ENCODE peak calls at places on chromosomes 7 and 10, in six cellular contexts. One of them, this sample, is unnamed.

GRCh38 chr7:147584771-147585193 is 1005.8 kb upstream of the C7orf33 start:
- DNase-seq in HepG2: no peak
- DNase-seq in K562: no peak
- DNase-seq in H1: peak; percentile 52
- DNase-seq in WTC11: no peak
- DNase-seq in GM12878: no peak
- DNase-seq in this sample: no peak

GRCh38 chr10:113916053-113916452 is 61.6 kb downstream of the NHLRC2 start:
- DNase-seq in K562: no peak
- DNase-seq in HepG2: no peak
- DNase-seq in H1: no peak
- DNase-seq in WTC11: no peak
- DNase-seq in GM12878: no peak
- DNase-seq in this sample: no peak

GRCh38 chr7:150340024-150340749 is 1.2 kb downstream of the RARRES2 start:
- DNase-seq in GM12878: no peak
- DNase-seq in H1: no peak
- DNase-seq in HepG2: peak; percentile 56
- DNase-seq in WTC11: peak; percentile 48
- DNase-seq in K562: peak; percentile 59
- DNase-seq in this sample: peak; percentile 71

GRCh38 chr10:11165591-11166543 is 148.2 kb downstream of the CELF2 start:
- DNase-seq in GM12878: no peak
- DNase-seq in HepG2: no peak
- DNase-seq in WTC11: peak; percentile 66
- DNase-seq in K562: peak; percentile 78
- DNase-seq in H1: no peak
- DNase-seq in this sample: peak; percentile 85

GRCh38 chr7:26857534-26858228 is 6.7 kb downstream of the SKAP2 start:
- DNase-seq in GM12878: no peak
- DNase-seq in WTC11: peak; percentile 61
- DNase-seq in HepG2: no peak
- DNase-seq in K562: peak; percentile 12
- DNase-seq in H1: peak; percentile 61
- DNase-seq in this sample: peak; percentile 72

GRCh38 chr10:21159669-21160068 is 262.6 kb upstream of the NEBL start:
- DNase-seq in GM12878: no peak
- DNase-seq in WTC11: no peak
- DNase-seq in HepG2: no peak
- DNase-seq in K562: no peak
- DNase-seq in H1: no peak
- DNase-seq in this sample: no peak

GRCh38 chr10:99433378-99434020 is 3.1 kb upstream of the GOT1 start:
- DNase-seq in WTC11: no peak
- DNase-seq in HepG2: no peak
- DNase-seq in H1: no peak
- DNase-seq in K562: no peak
- DNase-seq in GM12878: no peak
- DNase-seq in this sample: peak; percentile 38

GRCh38 chr7:19107392-19108147 is 9.9 kb downstream of the TWIST1 start:
- DNase-seq in H1: peak; percentile 69
- DNase-seq in WTC11: peak; percentile 50
- DNase-seq in K562: no peak
- DNase-seq in GM12878: no peak
- DNase-seq in HepG2: no peak
- DNase-seq in this sample: peak; percentile 73

GRCh38 chr7:122528879-122529481 is 169.9 kb downstream of the RNF133 start:
- DNase-seq in WTC11: no peak
- DNase-seq in K562: peak; percentile 36
- DNase-seq in HepG2: peak; percentile 21
- DNase-seq in GM12878: no peak
- DNase-seq in H1: no peak
- DNase-seq in this sample: peak; percentile 66

GRCh38 chr7:152867482-152867833 is 107.9 kb downstream of the ACTR3B start:
- DNase-seq in GM12878: no peak
- DNase-seq in WTC11: no peak
- DNase-seq in HepG2: no peak
- DNase-seq in K562: no peak
- DNase-seq in H1: no peak
- DNase-seq in this sample: no peak

GRCh38 chr7:46191776-46192175 is 270.7 kb upstream of the IGFBP3 start:
- DNase-seq in H1: no peak
- DNase-seq in K562: no peak
- DNase-seq in HepG2: no peak
- DNase-seq in WTC11: no peak
- DNase-seq in GM12878: no peak
- DNase-seq in this sample: no peak

GRCh38 chr7:122864016-122864415 is 22.2 kb downstream of the CADPS2 start:
- DNase-seq in K562: no peak
- DNase-seq in H1: no peak
- DNase-seq in WTC11: no peak
- DNase-seq in HepG2: no peak
- DNase-seq in GM12878: no peak
- DNase-seq in this sample: no peak

GRCh38 chr10:123367181-123367580 is 213.0 kb downstream of the BUB3 start:
- DNase-seq in WTC11: no peak
- DNase-seq in H1: no peak
- DNase-seq in GM12878: no peak
- DNase-seq in HepG2: no peak
- DNase-seq in K562: no peak
- DNase-seq in this sample: no peak

GRCh38 chr10:80473692-80474596 is 19.8 kb downstream of the TSPAN14 start:
- DNase-seq in WTC11: no peak
- DNase-seq in H1: no peak
- DNase-seq in HepG2: no peak
- DNase-seq in K562: no peak
- DNase-seq in GM12878: no peak
- DNase-seq in this sample: no peak

GRCh38 chr7:140681766-140682165 is 9.0 kb downstream of the ADCK2 start:
- DNase-seq in H1: no peak
- DNase-seq in HepG2: no peak
- DNase-seq in GM12878: no peak
- DNase-seq in K562: no peak
- DNase-seq in WTC11: no peak
- DNase-seq in this sample: no peak

GRCh38 chr10:69180525-69181204 is 631 bp downstream of the SUPV3L1 start:
- DNase-seq in GM12878: no peak
- DNase-seq in WTC11: no peak
- DNase-seq in H1: no peak
- DNase-seq in HepG2: no peak
- DNase-seq in K562: peak; percentile 71
- DNase-seq in this sample: peak; percentile 55

GRCh38 chr10:105023706-105024105 is 382.6 kb downstream of the SORCS3 start:
- DNase-seq in HepG2: no peak
- DNase-seq in GM12878: no peak
- DNase-seq in H1: no peak
- DNase-seq in K562: no peak
- DNase-seq in WTC11: no peak
- DNase-seq in this sample: no peak

GRCh38 chr7:18475488-18475887 is 20.1 kb upstream of the HDAC9 start:
- DNase-seq in H1: no peak
- DNase-seq in HepG2: no peak
- DNase-seq in GM12878: no peak
- DNase-seq in K562: no peak
- DNase-seq in WTC11: no peak
- DNase-seq in this sample: no peak

GRCh38 chr10:52383088-52383487 is 69.0 kb downstream of the DKK1 start:
- DNase-seq in H1: no peak
- DNase-seq in K562: no peak
- DNase-seq in HepG2: no peak
- DNase-seq in GM12878: no peak
- DNase-seq in WTC11: no peak
- DNase-seq in this sample: no peak

GRCh38 chr7:34756025-34756437 is 98.0 kb downstream of the NPSR1 start:
- DNase-seq in HepG2: peak; percentile 69
- DNase-seq in H1: no peak
- DNase-seq in K562: no peak
- DNase-seq in GM12878: no peak
- DNase-seq in WTC11: no peak
- DNase-seq in this sample: peak; percentile 7

GRCh38 chr10:93294004-93294403 is 188.1 kb downstream of the MYOF start:
- DNase-seq in WTC11: no peak
- DNase-seq in HepG2: no peak
- DNase-seq in H1: no peak
- DNase-seq in K562: no peak
- DNase-seq in GM12878: no peak
- DNase-seq in this sample: no peak

GRCh38 chr7:44158060-44158872 is 17.1 kb upstream of the MYL7 start:
- DNase-seq in GM12878: no peak
- DNase-seq in WTC11: no peak
- DNase-seq in HepG2: no peak
- DNase-seq in K562: no peak
- DNase-seq in H1: no peak
- DNase-seq in this sample: no peak

GRCh38 chr7:127650842-127651555 is 995 bp upstream of the SND1 start:
- DNase-seq in GM12878: no peak
- DNase-seq in K562: no peak
- DNase-seq in WTC11: peak; percentile 39
- DNase-seq in H1: no peak
- DNase-seq in HepG2: no peak
- DNase-seq in this sample: peak; percentile 77

GRCh38 chr10:104577861-104578480 is 63.1 kb upstream of the SORCS3 start:
- DNase-seq in WTC11: peak; percentile 41
- DNase-seq in GM12878: no peak
- DNase-seq in K562: no peak
- DNase-seq in HepG2: no peak
- DNase-seq in H1: peak; percentile 50
- DNase-seq in this sample: peak; percentile 71

GRCh38 chr7:86339051-86339450 is 304.7 kb upstream of the GRM3 start:
- DNase-seq in WTC11: no peak
- DNase-seq in HepG2: no peak
- DNase-seq in GM12878: no peak
- DNase-seq in K562: no peak
- DNase-seq in H1: no peak
- DNase-seq in this sample: peak; percentile 63

GRCh38 chr7:151010307-151011096 is 13.8 kb downstream of the ATG9B start:
- DNase-seq in HepG2: no peak
- DNase-seq in H1: no peak
- DNase-seq in WTC11: no peak
- DNase-seq in K562: peak; percentile 69
- DNase-seq in GM12878: no peak
- DNase-seq in this sample: peak; percentile 85

GRCh38 chr7:11082552-11083213 is 109.0 kb downstream of the PHF14 start:
- DNase-seq in WTC11: no peak
- DNase-seq in GM12878: no peak
- DNase-seq in K562: no peak
- DNase-seq in HepG2: peak; percentile 75
- DNase-seq in H1: no peak
- DNase-seq in this sample: no peak

GRCh38 chr7:12157517-12157916 is 53.6 kb upstream of the TMEM106B start:
- DNase-seq in HepG2: no peak
- DNase-seq in WTC11: no peak
- DNase-seq in H1: no peak
- DNase-seq in GM12878: no peak
- DNase-seq in K562: no peak
- DNase-seq in this sample: no peak

GRCh38 chr10:6321880-6322279 is 119.1 kb downstream of the PFKFB3 start:
- DNase-seq in H1: no peak
- DNase-seq in WTC11: no peak
- DNase-seq in HepG2: no peak
- DNase-seq in GM12878: no peak
- DNase-seq in K562: no peak
- DNase-seq in this sample: no peak

GRCh38 chr7:144738708-144739314 is 97.0 kb downstream of the TPK1 start:
- DNase-seq in K562: peak; percentile 17
- DNase-seq in HepG2: peak; percentile 12
- DNase-seq in GM12878: no peak
- DNase-seq in H1: no peak
- DNase-seq in WTC11: no peak
- DNase-seq in this sample: peak; percentile 45

GRCh38 chr7:24349339-24349738 is 65.3 kb downstream of the NPY start:
- DNase-seq in K562: no peak
- DNase-seq in GM12878: no peak
- DNase-seq in H1: no peak
- DNase-seq in HepG2: no peak
- DNase-seq in WTC11: no peak
- DNase-seq in this sample: no peak

DNA sequence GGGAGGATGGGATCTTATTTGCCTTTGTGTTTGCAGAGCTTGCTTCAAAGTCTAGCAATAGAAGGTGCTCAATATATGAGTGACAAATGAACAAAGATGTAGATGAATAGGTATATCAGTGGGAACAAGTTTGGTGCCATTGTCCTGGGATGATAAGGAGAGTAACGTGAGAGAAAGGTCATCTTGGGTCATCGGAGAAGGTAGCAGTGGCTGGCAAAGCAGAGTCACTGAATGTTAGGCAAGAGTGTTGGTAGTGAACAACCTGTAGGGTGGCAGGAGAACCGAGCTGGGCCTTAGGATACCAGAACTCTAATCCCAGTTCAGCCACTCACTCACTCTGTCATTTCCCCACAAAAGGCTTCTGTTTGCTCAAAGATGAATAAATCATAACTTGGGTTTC is 87.2 kb downstream of the CCDC71L start:
- DNase-seq in GM12878: no peak
- DNase-seq in HepG2: no peak
- DNase-seq in WTC11: no peak
- DNase-seq in K562: no peak
- DNase-seq in H1: no peak
- DNase-seq in this sample: no peak
- TF ChIP-seq CREB1 in GM12878: no peak
- TF ChIP-seq CREB1 in HepG2: no peak
- TF ChIP-seq CREB1 in WTC11: no peak
- TF ChIP-seq CREB1 in K562: no peak
- TF ChIP-seq CREB1 in H1: no peak
- TF ChIP-seq CREB1 in this sample: no peak

GRCh38 chr10:35027567-35027966 is 62.6 kb downstream of the CUL2 start:
- DNase-seq in K562: no peak
- DNase-seq in H1: no peak
- DNase-seq in GM12878: no peak
- DNase-seq in HepG2: peak; percentile 12
- DNase-seq in WTC11: no peak
- DNase-seq in this sample: peak; percentile 45
- TF ChIP-seq CREB1 in K562: no peak
- TF ChIP-seq CREB1 in H1: no peak
- TF ChIP-seq CREB1 in GM12878: no peak
- TF ChIP-seq CREB1 in HepG2: no peak
- TF ChIP-seq CREB1 in WTC11: no peak
- TF ChIP-seq CREB1 in this sample: no peak

GRCh38 chr10:31582365-31583052 is 263.5 kb downstream of the ZEB1 start:
- DNase-seq in GM12878: no peak
- DNase-seq in H1: no peak
- DNase-seq in WTC11: no peak
- DNase-seq in HepG2: no peak
- DNase-seq in K562: no peak
- DNase-seq in this sample: peak; percentile 11
- TF ChIP-seq CREB1 in GM12878: no peak
- TF ChIP-seq CREB1 in H1: no peak
- TF ChIP-seq CREB1 in WTC11: no peak
- TF ChIP-seq CREB1 in HepG2: no peak
- TF ChIP-seq CREB1 in K562: no peak
- TF ChIP-seq CREB1 in this sample: no peak

GRCh38 chr7:133065301-133065700 is 16.6 kb downstream of the CHCHD3 start:
- DNase-seq in WTC11: no peak
- DNase-seq in GM12878: no peak
- DNase-seq in K562: no peak
- DNase-seq in H1: no peak
- DNase-seq in HepG2: no peak
- DNase-seq in this sample: no peak

GRCh38 chr7:133076142-133076541 is 5.7 kb downstream of the CHCHD3 start:
- DNase-seq in WTC11: no peak
- DNase-seq in GM12878: no peak
- DNase-seq in HepG2: no peak
- DNase-seq in H1: no peak
- DNase-seq in K562: no peak
- DNase-seq in this sample: no peak

GRCh38 chr7:133070562-133070961 is 11.3 kb downstream of the CHCHD3 start:
- DNase-seq in H1: no peak
- DNase-seq in WTC11: no peak
- DNase-seq in GM12878: no peak
- DNase-seq in K562: no peak
- DNase-seq in HepG2: no peak
- DNase-seq in this sample: peak; percentile 41
- TF ChIP-seq CREB1 in H1: no peak
- TF ChIP-seq CREB1 in WTC11: no peak
- TF ChIP-seq CREB1 in GM12878: no peak
- TF ChIP-seq CREB1 in K562: no peak
- TF ChIP-seq CREB1 in HepG2: no peak
- TF ChIP-seq CREB1 in this sample: no peak